ENCODE peak calls at places on chromosomes 12 and 14, in ten cellular contexts. A is prostate gland, X is breast epithelium, F is HepG2, U is transverse colon, W is K562, K is stomach, G is Panc1, Q is esophagus muscularis mucosa, M is SK-N-SH. N is an unnamed sample.

GRCh38 chr14:51240804-51241380 is 845 bp downstream of the TMX1 start:
- DNase-seq in X (no peak), A (no peak), F (no peak), U (no peak), M (no peak), G (no peak), Q (no peak), W (no peak), K (no peak), N (no peak)

GRCh38 chr12:127381681-127382080 is 885.3 kb upstream of the TMEM132C start:
- DNase-seq in X (no peak), W (no peak), F (no peak), Q (no peak), G (no peak), A (no peak), U (no peak), K (no peak), M (no peak), N (no peak)

GRCh38 chr12:103560604-103561101 is 26.4 kb upstream of the STAB2 start:
- DNase-seq in A (no peak), G (peak; percentile 73), Q (peak; percentile 24), X (no peak), W (no peak), M (no peak), U (no peak), K (no peak), F (peak; percentile 72), N (no peak)

GRCh38 chr14:105498430-105499255 is 7.6 kb downstream of the TEDC1 start:
- DNase-seq in W (no peak), Q (no peak), K (no peak), A (no peak), U (no peak), X (no peak), F (no peak), G (no peak), M (no peak), N (peak; percentile 21)

GRCh38 chr12:64706366-64706765 is 52.8 kb downstream of the GNS start:
- DNase-seq in G (no peak), U (no peak), A (no peak), Q (no peak), F (no peak), M (peak; percentile 27), X (no peak), K (no peak), W (no peak), N (no peak)

GRCh38 chr12:55226523-55226922 is 5.7 kb downstream of the OR10A7 start:
- DNase-seq in F (no peak), X (no peak), K (no peak), M (no peak), G (no peak), U (no peak), Q (no peak), W (no peak), A (no peak), N (no peak)

GRCh38 chr12:106080111-106080732 is 58.5 kb downstream of the NUAK1 start:
- DNase-seq in M (no peak), K (no peak), A (no peak), U (no peak), X (peak; percentile 55), F (no peak), Q (no peak), G (no peak), W (no peak), N (no peak)

GRCh38 chr12:54601841-54602240 is 13.4 kb upstream of the PPP1R1A start:
- DNase-seq in A (no peak), M (no peak), F (no peak), X (no peak), K (no peak), W (peak; percentile 19), G (no peak), Q (no peak), U (no peak), N (no peak)

GRCh38 chr12:127130506-127131100 is 1136.4 kb upstream of the TMEM132C start:
- DNase-seq in W (no peak), G (no peak), X (no peak), U (no peak), M (no peak), Q (peak; percentile 50), F (no peak), K (no peak), A (no peak), N (no peak)

GRCh38 chr14:65808390-65808789 is 395.9 kb downstream of the FUT8 start:
- DNase-seq in M (no peak), U (no peak), X (no peak), W (no peak), G (no peak), F (no peak), K (no peak), Q (no peak), A (no peak), N (no peak)

GRCh38 chr12:96225994-96226399 is 31.8 kb downstream of the ELK3 start:
- DNase-seq in Q (no peak), X (no peak), M (no peak), G (no peak), F (peak; percentile 84), A (no peak), K (no peak), U (no peak), W (no peak), N (no peak)

GRCh38 chr14:69252851-69253250 is 7.1 kb upstream of the GALNT16 start:
- DNase-seq in M (no peak), G (no peak), Q (no peak), F (no peak), U (no peak), W (no peak), K (no peak), A (no peak), X (no peak), N (no peak)

GRCh38 chr12:108021129-108021528 is 108.0 kb upstream of the WSCD2 start:
- DNase-seq in M (no peak), A (no peak), X (no peak), K (no peak), F (no peak), W (no peak), G (no peak), Q (no peak), U (no peak), N (no peak)

GRCh38 chr14:94483071-94483451 is 7.1 kb upstream of the SERPINA9 start:
- DNase-seq in A (no peak), M (no peak), X (no peak), U (no peak), Q (no peak), G (no peak), F (no peak), K (no peak), W (no peak), N (no peak)

GRCh38 chr14:94484476-94484875 is 8.5 kb upstream of the SERPINA9 start:
- DNase-seq in F (no peak), Q (no peak), X (no peak), U (no peak), K (no peak), G (no peak), M (no peak), A (no peak), W (no peak), N (no peak)

GRCh38 chr14:94486883-94487282 is 10.9 kb upstream of the SERPINA9 start:
- DNase-seq in U (no peak), G (no peak), M (no peak), Q (no peak), A (no peak), W (no peak), K (no peak), F (no peak), X (no peak), N (no peak)

GRCh38 chr14:94483729-94484275 is 7.8 kb upstream of the SERPINA9 start:
- DNase-seq in A (no peak), G (no peak), F (no peak), K (no peak), U (no peak), X (no peak), W (no peak), Q (no peak), M (no peak), N (no peak)

GRCh38 chr14:94485944-94486841 is 10.2 kb upstream of the SERPINA9 start:
- DNase-seq in G (peak; percentile 18), Q (no peak), F (peak; percentile 48), K (peak; percentile 62), A (peak; percentile 30), U (peak; percentile 41), M (peak; percentile 85), W (peak; percentile 16), X (peak; percentile 59), N (peak; percentile 54)
- TF ChIP-seq POLR2AphosphoS5 in G (no peak), Q (no peak), F (no peak), K (no peak), A (no peak), U (no peak), M (no peak), W (no peak), X (no peak), N (no peak)

DNA sequence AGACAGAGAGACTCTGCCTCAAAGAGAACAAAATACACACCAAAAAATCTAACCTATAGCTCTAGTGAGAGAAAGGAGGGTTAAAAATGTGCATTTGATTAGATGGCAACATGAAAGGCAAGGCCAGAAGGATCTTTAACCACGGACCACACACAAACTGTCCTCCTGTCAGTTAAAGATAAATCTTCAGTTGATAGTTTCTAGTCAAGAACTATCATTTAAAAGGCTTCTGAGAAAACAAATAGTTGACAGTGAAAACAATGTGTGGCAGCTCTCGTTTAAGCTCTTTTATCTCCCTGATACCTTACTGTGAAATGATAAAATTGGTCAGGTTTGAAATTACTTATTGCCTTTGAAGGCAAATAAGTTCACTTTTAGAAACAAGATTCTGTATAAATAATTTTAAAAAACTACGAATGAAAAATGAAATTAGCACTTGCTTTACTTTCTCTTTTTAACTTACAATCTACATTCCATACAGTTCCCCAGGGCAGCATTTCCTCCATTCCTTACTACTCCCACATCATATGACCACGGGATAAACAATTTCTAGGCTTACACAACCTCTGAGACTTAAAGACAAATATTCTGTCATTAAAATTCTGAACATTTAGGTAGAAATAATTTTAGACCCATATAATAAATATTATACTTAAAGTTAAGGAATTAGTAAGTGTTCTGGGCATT is 71.4 kb upstream of the GNPNAT1 start:
- DNase-seq in G (no peak), Q (no peak), M (no peak), U (no peak), X (no peak), F (no peak), W (no peak), A (no peak), K (no peak), N (no peak)
- TF ChIP-seq POLR2AphosphoS5 in G (no peak), Q (no peak), M (no peak), U (no peak), X (no peak), F (no peak), W (no peak), A (no peak), K (no peak), N (no peak)

DNA sequence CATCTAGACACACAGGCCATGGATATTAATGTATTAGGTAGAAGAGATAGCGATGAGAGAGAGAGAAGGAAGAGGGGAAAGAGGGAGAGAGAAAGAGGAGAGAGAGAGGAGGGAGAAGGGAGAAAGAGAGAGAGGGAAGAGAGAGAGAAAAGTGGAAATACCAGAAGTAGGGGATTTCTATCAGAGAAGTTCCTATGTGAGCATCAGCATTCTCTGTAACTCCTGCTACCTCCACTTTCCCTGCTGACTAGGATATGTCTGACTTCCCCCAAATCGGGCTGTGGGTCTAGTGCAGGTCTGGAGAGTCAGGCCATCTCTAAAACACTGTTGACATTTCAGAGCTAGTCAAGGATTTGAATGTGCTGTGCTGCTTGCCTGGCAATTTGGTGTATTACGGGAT is 3.6 kb downstream of the ARHGDIB start:
- DNase-seq in W (no peak), A (no peak), G (no peak), X (no peak), F (no peak), M (no peak), U (peak; percentile 11), Q (no peak), K (no peak), N (no peak)
- TF ChIP-seq POLR2AphosphoS5 in W (no peak), A (no peak), G (no peak), X (no peak), F (no peak), M (no peak), U (no peak), Q (no peak), K (no peak), N (no peak)

GRCh38 chr14:75960219-75960618 is 21.6 kb downstream of the TGFB3 start:
- DNase-seq in F (no peak), A (no peak), U (no peak), K (no peak), M (peak; percentile 21), Q (no peak), X (no peak), W (no peak), G (no peak), N (no peak)
- TF ChIP-seq POLR2AphosphoS5 in F (no peak), A (no peak), U (no peak), K (no peak), M (no peak), Q (no peak), X (no peak), W (no peak), G (no peak), N (no peak)

N was measured in GM12892.